ENCODE peak calls at places on chromosome 22, in ten cellular contexts. One of them, this sample, is unnamed. For H3K4me1, the result is how much of the 10 kb centered on the place peaks cover.

GRCh38 chr22:20175597-20175900 is 24.7 kb upstream of the CCDC188 start:
- DNase-seq in PC-3: no peak
- DNase-seq in tibial nerve: no peak
- DNase-seq in heart right ventricle: no peak
- DNase-seq in prostate gland: no peak
- DNase-seq in spleen: no peak
- DNase-seq in psoas muscle: no peak
- DNase-seq in A549: no peak
- DNase-seq in colonic mucosa: no peak
- DNase-seq in transverse colon: no peak
- DNase-seq in this sample: no peak

GRCh38 chr22:33859311-33859710 is 61.0 kb downstream of the LARGE1 start:
- DNase-seq in PC-3: no peak
- DNase-seq in tibial nerve: no peak
- DNase-seq in heart right ventricle: no peak
- DNase-seq in prostate gland: no peak
- DNase-seq in spleen: no peak
- DNase-seq in psoas muscle: no peak
- DNase-seq in A549: no peak
- DNase-seq in colonic mucosa: no peak
- DNase-seq in transverse colon: no peak
- DNase-seq in this sample: no peak

GRCh38 chr22:37624017-37624365 is 15.4 kb downstream of the GGA1 start:
- DNase-seq in PC-3: no peak
- DNase-seq in tibial nerve: no peak
- DNase-seq in heart right ventricle: no peak
- DNase-seq in prostate gland: no peak
- DNase-seq in spleen: no peak
- DNase-seq in psoas muscle: no peak
- DNase-seq in A549: no peak
- DNase-seq in colonic mucosa: peak
- DNase-seq in transverse colon: peak
- DNase-seq in this sample: peak

GRCh38 chr22:17258015-17258827 is 39.0 kb upstream of the ADA2 start:
- DNase-seq in PC-3: peak
- DNase-seq in tibial nerve: no peak
- DNase-seq in heart right ventricle: peak
- DNase-seq in prostate gland: peak
- DNase-seq in spleen: peak
- DNase-seq in psoas muscle: peak
- DNase-seq in A549: no peak
- DNase-seq in colonic mucosa: peak
- DNase-seq in transverse colon: peak
- DNase-seq in this sample: peak

GRCh38 chr22:35838849-35839646 is 121.4 kb downstream of the APOL5 start:
- DNase-seq in PC-3: peak
- DNase-seq in tibial nerve: peak
- DNase-seq in heart right ventricle: no peak
- DNase-seq in prostate gland: peak
- DNase-seq in spleen: no peak
- DNase-seq in psoas muscle: no peak
- DNase-seq in A549: no peak
- DNase-seq in colonic mucosa: peak
- DNase-seq in transverse colon: peak
- DNase-seq in this sample: no peak

GRCh38 chr22:29348956-29349355 is 33.5 kb upstream of the RASL10A start:
- DNase-seq in PC-3: peak
- DNase-seq in tibial nerve: no peak
- DNase-seq in heart right ventricle: no peak
- DNase-seq in prostate gland: no peak
- DNase-seq in spleen: no peak
- DNase-seq in psoas muscle: peak
- DNase-seq in A549: no peak
- DNase-seq in colonic mucosa: no peak
- DNase-seq in transverse colon: no peak
- DNase-seq in this sample: no peak

GRCh38 chr22:50621948-50622722 is 5.8 kb downstream of the ARSA start:
- DNase-seq in PC-3: peak
- DNase-seq in tibial nerve: no peak
- DNase-seq in heart right ventricle: no peak
- DNase-seq in prostate gland: peak
- DNase-seq in spleen: peak
- DNase-seq in psoas muscle: no peak
- DNase-seq in A549: no peak
- DNase-seq in colonic mucosa: peak
- DNase-seq in transverse colon: peak
- DNase-seq in this sample: no peak

GRCh38 chr22:21761086-21761485 is 25.5 kb upstream of the YPEL1 start:
- DNase-seq in PC-3: no peak
- DNase-seq in tibial nerve: no peak
- DNase-seq in heart right ventricle: no peak
- DNase-seq in prostate gland: no peak
- DNase-seq in spleen: no peak
- DNase-seq in psoas muscle: no peak
- DNase-seq in A549: no peak
- DNase-seq in colonic mucosa: no peak
- DNase-seq in transverse colon: no peak
- DNase-seq in this sample: no peak

DNA sequence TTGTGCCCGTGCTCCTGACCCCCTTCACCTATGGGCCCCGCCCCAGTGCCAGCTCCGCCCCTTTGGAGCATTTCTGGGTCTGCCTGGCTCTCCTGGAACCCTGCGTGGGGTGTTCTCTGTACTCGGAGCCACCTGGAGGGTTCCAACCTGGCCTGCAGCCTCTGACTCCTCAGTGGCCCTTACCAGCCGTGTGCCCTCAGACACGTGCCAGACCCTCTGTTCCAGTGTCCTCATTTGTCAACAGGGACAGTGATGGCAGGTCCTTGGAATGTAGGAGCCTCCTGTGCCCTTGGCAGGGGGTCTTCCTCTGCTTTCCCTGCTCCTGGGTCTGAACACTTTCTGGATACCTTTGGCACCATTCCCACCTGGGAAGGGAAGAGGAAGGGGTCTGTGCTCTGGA is 96.4 kb downstream of the CACNA1I start:
- DNase-seq in PC-3: no peak
- DNase-seq in tibial nerve: no peak
- DNase-seq in heart right ventricle: no peak
- DNase-seq in prostate gland: no peak
- DNase-seq in spleen: no peak
- DNase-seq in psoas muscle: no peak
- DNase-seq in A549: no peak
- DNase-seq in colonic mucosa: no peak
- DNase-seq in transverse colon: no peak
- DNase-seq in this sample: no peak
- H3K4me1 ChIP-seq in PC-3: under half
- H3K4me1 ChIP-seq in tibial nerve: under half
- H3K4me1 ChIP-seq in heart right ventricle: under half
- H3K4me1 ChIP-seq in prostate gland: under half
- H3K4me1 ChIP-seq in spleen: under half
- H3K4me1 ChIP-seq in psoas muscle: under half
- H3K4me1 ChIP-seq in A549: under half
- H3K4me1 ChIP-seq in colonic mucosa: under half
- H3K4me1 ChIP-seq in transverse colon: under half
- H3K4me1 ChIP-seq in this sample: under half

DNA sequence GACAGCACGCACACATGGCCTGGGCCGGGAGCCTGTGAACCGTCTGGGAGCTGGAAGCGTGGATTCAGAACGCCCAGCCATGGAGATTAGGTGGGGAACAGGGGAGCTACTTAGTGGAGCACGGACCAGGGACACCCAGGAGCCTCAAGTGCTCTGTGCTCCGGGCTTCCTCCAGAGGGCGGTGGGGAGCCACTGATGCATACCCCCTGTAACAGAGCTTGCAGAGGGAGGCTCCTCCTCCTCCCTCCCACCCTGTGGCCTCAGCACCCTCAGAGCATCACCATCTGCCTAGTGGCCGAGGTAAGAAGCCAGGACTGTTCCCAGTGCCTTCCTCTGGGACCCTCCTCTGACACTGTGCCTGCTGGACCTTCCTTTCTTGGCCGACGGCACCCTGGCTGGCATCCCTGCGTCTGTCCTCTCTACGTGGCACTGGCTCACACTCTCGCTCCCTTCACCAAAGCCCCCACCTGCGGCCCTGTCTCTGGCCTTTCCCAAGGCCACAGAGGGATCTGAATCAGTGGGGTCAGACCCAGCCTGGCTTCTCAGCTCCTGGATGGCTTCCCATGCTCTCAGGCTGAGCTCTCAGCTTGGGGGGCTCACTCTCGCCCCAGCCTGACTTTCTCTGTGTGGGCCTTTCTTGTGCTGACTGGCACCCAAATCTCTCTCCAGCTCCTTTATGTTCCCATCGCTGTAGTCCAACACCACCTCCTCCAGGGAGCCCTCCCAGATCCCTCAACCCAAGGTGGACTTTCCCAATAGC is 780.9 kb downstream of the BRD1 start:
- DNase-seq in PC-3: no peak
- DNase-seq in tibial nerve: no peak
- DNase-seq in heart right ventricle: peak
- DNase-seq in prostate gland: no peak
- DNase-seq in spleen: no peak
- DNase-seq in psoas muscle: no peak
- DNase-seq in A549: peak
- DNase-seq in colonic mucosa: peak
- DNase-seq in transverse colon: no peak
- DNase-seq in this sample: no peak
- TF ChIP-seq CTCF in PC-3: no peak
- TF ChIP-seq CTCF in tibial nerve: peak
- TF ChIP-seq CTCF in heart right ventricle: peak
- TF ChIP-seq CTCF in prostate gland: no peak
- TF ChIP-seq CTCF in spleen: no peak
- TF ChIP-seq CTCF in psoas muscle: no peak
- TF ChIP-seq CTCF in A549: peak
- TF ChIP-seq CTCF in colonic mucosa: no peak
- TF ChIP-seq CTCF in transverse colon: no peak
- TF ChIP-seq CTCF in this sample: no peak

GRCh38 chr22:48154943-48155240 is 1392.4 kb downstream of the TBC1D22A start:
- DNase-seq in PC-3: no peak
- DNase-seq in tibial nerve: no peak
- DNase-seq in heart right ventricle: no peak
- DNase-seq in prostate gland: no peak
- DNase-seq in spleen: no peak
- DNase-seq in psoas muscle: no peak
- DNase-seq in A549: no peak
- DNase-seq in colonic mucosa: no peak
- DNase-seq in transverse colon: no peak
- DNase-seq in this sample: no peak

GRCh38 chr22:48154169-48154942 is 1391.9 kb downstream of the TBC1D22A start:
- DNase-seq in PC-3: no peak
- DNase-seq in tibial nerve: no peak
- DNase-seq in heart right ventricle: no peak
- DNase-seq in prostate gland: no peak
- DNase-seq in spleen: no peak
- DNase-seq in psoas muscle: no peak
- DNase-seq in A549: no peak
- DNase-seq in colonic mucosa: no peak
- DNase-seq in transverse colon: no peak
- DNase-seq in this sample: no peak

GRCh38 chr22:48157676-48158075 is 1395.2 kb downstream of the TBC1D22A start:
- DNase-seq in PC-3: no peak
- DNase-seq in tibial nerve: no peak
- DNase-seq in heart right ventricle: no peak
- DNase-seq in prostate gland: no peak
- DNase-seq in spleen: no peak
- DNase-seq in psoas muscle: no peak
- DNase-seq in A549: no peak
- DNase-seq in colonic mucosa: no peak
- DNase-seq in transverse colon: no peak
- DNase-seq in this sample: no peak

GRCh38 chr22:48155446-48155845 is 1393.0 kb downstream of the TBC1D22A start:
- DNase-seq in PC-3: no peak
- DNase-seq in tibial nerve: no peak
- DNase-seq in heart right ventricle: no peak
- DNase-seq in prostate gland: no peak
- DNase-seq in spleen: no peak
- DNase-seq in psoas muscle: no peak
- DNase-seq in A549: no peak
- DNase-seq in colonic mucosa: no peak
- DNase-seq in transverse colon: no peak
- DNase-seq in this sample: no peak

DNA sequence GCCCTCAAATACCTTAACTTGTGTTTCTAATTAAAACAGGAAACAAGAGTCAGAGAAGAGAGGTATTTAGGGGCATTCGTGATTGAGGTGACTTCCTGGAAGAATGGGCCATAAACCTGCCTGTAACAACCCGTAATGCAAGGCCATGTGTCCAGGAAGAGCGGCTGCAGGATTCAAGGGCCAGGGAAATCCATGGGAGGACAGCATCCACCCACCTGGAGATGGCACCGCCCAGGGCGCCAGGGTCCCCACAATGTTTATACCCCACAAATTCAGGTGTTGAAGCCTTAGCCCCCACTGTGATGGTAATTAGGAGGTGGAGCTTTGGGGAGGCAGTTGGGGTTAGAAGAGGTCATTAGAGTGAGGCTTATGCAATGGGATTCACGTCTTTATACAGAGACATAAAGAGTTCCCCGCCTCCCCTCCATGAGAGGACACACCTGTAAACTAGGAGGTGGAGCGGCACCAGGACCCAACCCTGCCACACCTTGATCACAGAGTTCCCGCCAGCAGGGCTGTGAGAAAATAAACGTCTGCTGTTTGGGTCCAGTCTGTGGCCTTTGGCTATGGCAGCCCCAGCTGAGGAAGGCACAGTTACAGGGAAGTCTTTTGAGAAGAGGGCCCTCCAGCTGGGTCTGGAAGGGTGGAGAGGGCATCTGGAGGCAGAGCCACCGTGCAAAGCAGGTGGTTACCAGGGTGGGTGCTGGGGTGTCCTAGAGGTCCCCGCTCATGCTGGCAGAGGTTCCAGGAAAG is 1394.3 kb downstream of the TBC1D22A start:
- DNase-seq in PC-3: no peak
- DNase-seq in tibial nerve: no peak
- DNase-seq in heart right ventricle: no peak
- DNase-seq in prostate gland: no peak
- DNase-seq in spleen: no peak
- DNase-seq in psoas muscle: no peak
- DNase-seq in A549: no peak
- DNase-seq in colonic mucosa: peak
- DNase-seq in transverse colon: peak
- DNase-seq in this sample: no peak
- H3K27ac ChIP-seq in PC-3: no peak
- H3K27ac ChIP-seq in tibial nerve: no peak
- H3K27ac ChIP-seq in heart right ventricle: no peak
- H3K27ac ChIP-seq in prostate gland: no peak
- H3K27ac ChIP-seq in spleen: no peak
- H3K27ac ChIP-seq in psoas muscle: no peak
- H3K27ac ChIP-seq in A549: no peak
- H3K27ac ChIP-seq in colonic mucosa: no peak
- H3K27ac ChIP-seq in transverse colon: no peak
- H3K27ac ChIP-seq in this sample: no peak

GRCh38 chr22:39873963-39874362 is 19.6 kb downstream of the ENTHD1 start:
- DNase-seq in PC-3: no peak
- DNase-seq in tibial nerve: no peak
- DNase-seq in heart right ventricle: no peak
- DNase-seq in prostate gland: no peak
- DNase-seq in spleen: no peak
- DNase-seq in psoas muscle: no peak
- DNase-seq in A549: no peak
- DNase-seq in colonic mucosa: no peak
- DNase-seq in transverse colon: no peak
- DNase-seq in this sample: no peak

GRCh38 chr22:39877079-39877682 is 16.4 kb downstream of the ENTHD1 start:
- DNase-seq in PC-3: no peak
- DNase-seq in tibial nerve: no peak
- DNase-seq in heart right ventricle: no peak
- DNase-seq in prostate gland: no peak
- DNase-seq in spleen: no peak
- DNase-seq in psoas muscle: no peak
- DNase-seq in A549: no peak
- DNase-seq in colonic mucosa: no peak
- DNase-seq in transverse colon: no peak
- DNase-seq in this sample: no peak

GRCh38 chr22:39871008-39871798 is 22.4 kb downstream of the ENTHD1 start:
- DNase-seq in PC-3: no peak
- DNase-seq in tibial nerve: no peak
- DNase-seq in heart right ventricle: no peak
- DNase-seq in prostate gland: no peak
- DNase-seq in spleen: no peak
- DNase-seq in psoas muscle: no peak
- DNase-seq in A549: no peak
- DNase-seq in colonic mucosa: no peak
- DNase-seq in transverse colon: no peak
- DNase-seq in this sample: no peak

GRCh38 chr22:39868741-39869140 is 24.8 kb downstream of the ENTHD1 start:
- DNase-seq in PC-3: no peak
- DNase-seq in tibial nerve: no peak
- DNase-seq in heart right ventricle: no peak
- DNase-seq in prostate gland: no peak
- DNase-seq in spleen: no peak
- DNase-seq in psoas muscle: no peak
- DNase-seq in A549: no peak
- DNase-seq in colonic mucosa: no peak
- DNase-seq in transverse colon: no peak
- DNase-seq in this sample: no peak

DNA sequence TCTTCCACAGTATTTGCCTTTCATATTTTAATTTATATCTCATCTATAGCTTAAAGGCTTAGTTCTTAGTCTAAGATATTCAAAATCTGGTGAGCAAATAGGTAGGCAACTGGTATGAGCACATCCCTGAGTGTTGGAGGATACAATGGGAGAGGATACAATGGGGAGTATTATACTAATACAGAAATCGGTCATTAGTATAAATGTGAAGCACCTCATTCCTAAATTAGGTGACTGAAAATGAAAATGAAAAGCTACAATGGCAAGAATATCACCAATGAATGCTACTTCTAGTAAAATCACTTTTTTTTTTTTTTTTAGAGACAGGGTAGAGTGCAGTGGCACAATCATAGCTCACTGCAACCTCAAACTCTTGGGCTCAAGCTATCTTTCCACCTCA is 21.0 kb downstream of the ENTHD1 start:
- DNase-seq in PC-3: no peak
- DNase-seq in tibial nerve: no peak
- DNase-seq in heart right ventricle: no peak
- DNase-seq in prostate gland: no peak
- DNase-seq in spleen: no peak
- DNase-seq in psoas muscle: no peak
- DNase-seq in A549: no peak
- DNase-seq in colonic mucosa: no peak
- DNase-seq in transverse colon: no peak
- DNase-seq in this sample: no peak
- H3K4me1 ChIP-seq in PC-3: under half
- H3K4me1 ChIP-seq in tibial nerve: under half
- H3K4me1 ChIP-seq in heart right ventricle: under half
- H3K4me1 ChIP-seq in prostate gland: under half
- H3K4me1 ChIP-seq in spleen: under half
- H3K4me1 ChIP-seq in psoas muscle: under half
- H3K4me1 ChIP-seq in A549: under half
- H3K4me1 ChIP-seq in colonic mucosa: under half
- H3K4me1 ChIP-seq in transverse colon: under half
- H3K4me1 ChIP-seq in this sample: under half

This sample was measured in lung.